ENCODE peak calls at places on chromosomes 2 and 18, in nine cellular contexts. T is heart right ventricle, E is right lobe of liver, N is lung, H is H9, O is tibial artery, U is pancreas, S is psoas muscle, X is sigmoid colon. L is an unnamed sample.

GRCh38 chr2:82795446-82795845 is 1663.6 kb downstream of the SUCLG1 start:
- DNase-seq in H (no peak), S (no peak), N (no peak), X (no peak), U (no peak), E (no peak), T (no peak), O (no peak), L (no peak)

GRCh38 chr2:238093181-238094140 is 6.7 kb upstream of the ESPNL start:
- DNase-seq in N (no peak), E (no peak), X (no peak), O (no peak), S (peak; percentile 53), U (no peak), H (no peak), T (no peak), L (peak; percentile 48)

GRCh38 chr2:134217924-134218323 is 35.9 kb upstream of the MGAT5 start:
- DNase-seq in S (no peak), U (no peak), H (no peak), E (no peak), X (no peak), T (no peak), N (no peak), O (no peak), L (no peak)

GRCh38 chr2:204265701-204266310 is 279.5 kb upstream of the PARD3B start:
- DNase-seq in E (no peak), O (no peak), X (no peak), H (no peak), S (no peak), U (no peak), N (no peak), T (no peak), L (no peak)

GRCh38 chr18:23422751-23423418 is 30.2 kb upstream of the RIOK3 start:
- DNase-seq in U (no peak), T (peak; percentile 25), S (peak; percentile 86), N (peak; percentile 65), H (no peak), X (no peak), E (peak; percentile 35), O (no peak), L (peak; percentile 71)

GRCh38 chr2:110678457-110679336 is 834 bp upstream of the BUB1 start:
- DNase-seq in H (no peak), U (no peak), O (peak; percentile 26), X (peak; percentile 67), S (no peak), N (no peak), T (peak; percentile 15), E (peak; percentile 29), L (no peak)

GRCh38 chr2:207833265-207833751 is 63.6 kb upstream of the FZD5 start:
- DNase-seq in T (no peak), N (no peak), E (no peak), S (no peak), H (no peak), X (no peak), U (no peak), O (no peak), L (no peak)

GRCh38 chr18:41416044-41416443 is 539.0 kb upstream of the PIK3C3 start:
- DNase-seq in N (no peak), O (no peak), S (no peak), T (no peak), H (no peak), U (no peak), E (no peak), X (no peak), L (no peak)

GRCh38 chr2:106339608-106340007 is 128.6 kb downstream of the RGPD3 start:
- DNase-seq in X (no peak), S (no peak), E (no peak), N (no peak), O (no peak), H (no peak), T (no peak), U (no peak), L (no peak)

GRCh38 chr2:240337028-240337427 is 98.4 kb upstream of the GPC1 start:
- DNase-seq in N (no peak), E (no peak), U (no peak), X (no peak), T (no peak), S (no peak), O (no peak), H (no peak), L (no peak)

GRCh38 chr2:28413152-28413895 is 20.7 kb downstream of the FOSL2 start:
- DNase-seq in U (no peak), T (no peak), N (no peak), X (peak; percentile 73), H (peak; percentile 72), O (no peak), E (no peak), S (peak; percentile 86), L (no peak)
- H3K4me1 ChIP-seq in U (no peaks in the 10 kb centered on the region), T (peaks cover 39% of the 10 kb centered on the region), N (no peaks in the 10 kb centered on the region), X (peaks cover 38% of the 10 kb centered on the region), H (peaks cover 2% of the 10 kb centered on the region), O (peaks cover 37% of the 10 kb centered on the region), E (no peaks in the 10 kb centered on the region), S (peaks cover 34% of the 10 kb centered on the region), L (peaks cover 16% of the 10 kb centered on the region)

GRCh38 chr2:165725421-165725820 is 68.6 kb downstream of the GALNT3 start:
- DNase-seq in U (no peak), S (no peak), H (no peak), E (no peak), T (no peak), X (no peak), O (no peak), N (no peak), L (no peak)

GRCh38 chr2:165718811-165719210 is 75.2 kb downstream of the GALNT3 start:
- DNase-seq in T (no peak), S (no peak), N (no peak), H (no peak), U (no peak), O (no peak), X (no peak), E (no peak), L (no peak)

DNA sequence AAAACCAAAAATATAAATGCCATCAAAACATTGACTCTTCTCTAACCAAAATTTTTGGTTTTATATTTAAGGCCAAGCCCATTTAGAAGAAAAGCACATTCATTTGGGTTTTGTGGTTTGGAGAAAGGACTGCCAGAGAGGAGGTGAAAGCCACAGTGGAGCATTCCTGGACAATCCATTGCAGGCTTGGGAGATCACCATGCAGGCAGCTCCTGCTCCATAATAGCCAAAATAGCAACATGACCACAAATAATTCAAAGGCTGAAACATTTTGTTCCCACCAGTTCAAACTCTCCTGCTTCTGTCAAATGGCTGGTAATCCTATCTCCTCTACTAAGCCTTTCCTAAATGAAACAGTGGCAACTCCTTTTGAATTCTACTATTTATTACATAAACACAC is 73.5 kb downstream of the GALNT3 start:
- DNase-seq in S (no peak), E (no peak), U (no peak), O (no peak), T (no peak), H (no peak), X (no peak), N (no peak), L (no peak)
- TF ChIP-seq CTCF in S (no peak), E (no peak), U (no peak), O (no peak), T (no peak), H (no peak), X (no peak), N (no peak), L (no peak)

GRCh38 chr18:62512532-62512931 is 10.3 kb upstream of the ZCCHC2 start:
- DNase-seq in U (no peak), O (no peak), T (no peak), S (no peak), H (no peak), X (no peak), E (no peak), N (no peak), L (no peak)

GRCh38 chr18:62509779-62510178 is 13.0 kb upstream of the ZCCHC2 start:
- DNase-seq in S (no peak), X (no peak), O (no peak), H (no peak), N (no peak), E (no peak), U (no peak), T (no peak), L (no peak)

GRCh38 chr18:62512996-62513395 is 9.8 kb upstream of the ZCCHC2 start:
- DNase-seq in N (no peak), X (no peak), T (no peak), S (no peak), O (no peak), E (no peak), U (no peak), H (no peak), L (no peak)

GRCh38 chr18:62514570-62514969 is 8.3 kb upstream of the ZCCHC2 start:
- DNase-seq in T (no peak), E (no peak), O (no peak), S (no peak), X (no peak), N (no peak), H (no peak), U (no peak), L (no peak)

DNA sequence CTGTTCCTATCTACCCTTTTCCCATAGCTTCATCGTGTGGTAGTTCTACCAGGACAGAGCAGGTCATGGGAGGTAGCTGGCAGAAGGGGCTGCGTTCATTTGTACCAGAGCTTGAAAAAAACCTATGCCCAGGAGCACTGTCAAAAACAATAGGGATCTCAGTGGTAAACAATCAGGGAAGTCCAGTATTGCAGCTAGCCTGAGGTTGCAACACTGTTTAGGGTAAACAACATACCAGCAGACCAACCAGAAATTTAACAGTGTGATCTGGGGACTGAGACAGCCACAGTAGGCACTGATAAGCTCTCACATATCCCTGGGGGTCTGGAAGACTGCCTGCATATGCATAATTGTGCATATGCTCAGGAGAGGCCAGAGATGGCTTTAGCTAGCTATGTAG is 12.1 kb upstream of the ZCCHC2 start:
- DNase-seq in H (no peak), O (no peak), T (no peak), S (no peak), E (no peak), U (no peak), N (no peak), X (no peak), L (no peak)
- H3K4me1 ChIP-seq in H (no peaks in the 10 kb centered on the region), O (no peaks in the 10 kb centered on the region), T (peaks cover 3% of the 10 kb centered on the region), S (no peaks in the 10 kb centered on the region), E (no peaks in the 10 kb centered on the region), U (no peaks in the 10 kb centered on the region), N (no peaks in the 10 kb centered on the region), X (peaks cover 8% of the 10 kb centered on the region), L (no peaks in the 10 kb centered on the region)

GRCh38 chr18:75129717-75130477 is 79.0 kb downstream of the PTGR3 start:
- DNase-seq in S (no peak), N (no peak), U (no peak), T (no peak), X (no peak), O (no peak), H (no peak), E (no peak), L (no peak)

GRCh38 chr18:75131455-75132000 is 77.4 kb downstream of the PTGR3 start:
- DNase-seq in S (no peak), X (no peak), H (no peak), O (no peak), T (no peak), N (no peak), E (no peak), U (no peak), L (no peak)

GRCh38 chr18:75132068-75132467 is 76.9 kb downstream of the PTGR3 start:
- DNase-seq in N (no peak), O (no peak), H (no peak), T (no peak), E (no peak), S (no peak), X (no peak), U (no peak), L (no peak)

GRCh38 chr18:75128911-75129716 is 79.8 kb downstream of the PTGR3 start:
- DNase-seq in U (no peak), O (no peak), N (no peak), X (no peak), T (no peak), E (no peak), H (no peak), S (no peak), L (no peak)

GRCh38 chr18:75130591-75131274 is 78.2 kb downstream of the PTGR3 start:
- DNase-seq in S (no peak), H (no peak), U (no peak), X (no peak), E (no peak), T (no peak), N (no peak), O (no peak), L (no peak)
- TF ChIP-seq CTCF in S (no peak), H (no peak), U (no peak), X (no peak), E (no peak), T (no peak), N (no peak), O (no peak), L (peak; percentile 16)

L was measured in RWPE2.